ENCODE peak calls at places on chromosomes 11 and 22, in nine cellular contexts. U, E, C, N, O, T, Y, K and W are unnamed samples.

GRCh38 chr22:47564651-47565050 is 802.2 kb downstream of the TBC1D22A start:
- DNase-seq in E (no peak), C (no peak), K (no peak), O (no peak), Y (no peak), T (peak), N (no peak), U (no peak), W (no peak)

GRCh38 chr11:96893988-96894387 is 504.2 kb downstream of the JRKL start:
- DNase-seq in U (no peak), K (no peak), N (no peak), O (no peak), T (no peak), C (no peak), E (no peak), Y (no peak), W (no peak)

GRCh38 chr22:50583294-50583865 is 731 bp upstream of the CHKB start:
- DNase-seq in Y (no peak), O (no peak), N (no peak), U (no peak), T (no peak), C (no peak), E (no peak), K (no peak), W (no peak)

GRCh38 chr11:44754876-44755552 is 28.3 kb downstream of the TSPAN18 start:
- DNase-seq in Y (no peak), T (no peak), E (no peak), C (no peak), N (no peak), U (no peak), O (no peak), K (no peak), W (no peak)

GRCh38 chr11:3170756-3171670 is 5.9 kb upstream of the OSBPL5 start:
- DNase-seq in O (no peak), C (no peak), N (no peak), U (no peak), T (no peak), Y (no peak), K (no peak), E (no peak), W (no peak)

GRCh38 chr22:46027219-46028068 is 50.5 kb upstream of the WNT7B start:
- DNase-seq in C (no peak), T (no peak), O (no peak), N (no peak), K (peak), U (no peak), E (no peak), Y (no peak), W (no peak)

GRCh38 chr22:38125731-38126344 is 15.4 kb upstream of the BAIAP2L2 start:
- DNase-seq in T (no peak), U (no peak), K (no peak), Y (no peak), O (no peak), C (no peak), E (no peak), N (no peak), W (no peak)

GRCh38 chr11:62721994-62722393 is 5.3 kb downstream of the HNRNPUL2 start:
- DNase-seq in N (no peak), E (peak), T (peak), K (peak), O (no peak), Y (no peak), U (no peak), C (no peak), W (no peak)

GRCh38 chr22:25763239-25763777 is 21.3 kb downstream of the MYO18B start:
- DNase-seq in Y (no peak), T (no peak), K (no peak), N (no peak), U (no peak), C (no peak), E (no peak), O (no peak), W (no peak)

GRCh38 chr11:127003260-127003981 is 2.9 kb upstream of the KIRREL3 start:
- DNase-seq in K (no peak), O (no peak), Y (no peak), E (no peak), T (peak), U (peak), C (no peak), N (peak), W (no peak)

GRCh38 chr11:117145393-117145761 is 1.3 kb downstream of the PAFAH1B2 start:
- DNase-seq in C (no peak), E (peak), T (peak), N (peak), K (no peak), O (peak), Y (no peak), U (peak), W (no peak)

GRCh38 chr11:76206327-76207081 is at the start of gene WNT11:
- DNase-seq in T (peak), C (no peak), K (no peak), O (no peak), Y (no peak), U (peak), E (no peak), N (peak), W (peak)

GRCh38 chr11:110376711-110377324 is 52.9 kb upstream of the FDX1 start:
- DNase-seq in T (peak), K (peak), U (peak), E (peak), N (peak), O (peak), C (peak), Y (no peak), W (no peak)

GRCh38 chr11:6928916-6929315 is 2.7 kb downstream of the ZNF215 start:
- DNase-seq in T (no peak), K (no peak), U (no peak), E (no peak), Y (no peak), O (no peak), N (no peak), C (no peak), W (no peak)

GRCh38 chr11:48366365-48366764 is at the start of gene OR4C5:
- DNase-seq in E (no peak), U (no peak), K (no peak), C (no peak), O (no peak), Y (no peak), T (no peak), N (no peak), W (no peak)
- H3K4me3 ChIP-seq in E (no peak), U (no peak), K (no peak), C (no peak), O (no peak), Y (no peak), T (no peak), N (no peak), W (no peak)

GRCh38 chr11:111764621-111765020 is 1.6 kb downstream of the PPP2R1B start:
- DNase-seq in T (peak), U (no peak), O (no peak), C (no peak), N (no peak), K (no peak), E (peak), Y (no peak), W (no peak)
- H3K4me3 ChIP-seq in T (peak), U (peak), O (no peak), C (peak), N (peak), K (peak), E (peak), Y (no peak), W (peak)

GRCh38 chr11:19055905-19056304 is 4.6 kb downstream of the MRGPRX2 start:
- DNase-seq in Y (no peak), C (no peak), O (no peak), N (no peak), U (no peak), T (no peak), E (no peak), K (no peak), W (no peak)
- H3K4me3 ChIP-seq in Y (no peak), C (no peak), O (no peak), N (no peak), U (no peak), T (no peak), E (no peak), K (no peak), W (no peak)

GRCh38 chr11:67437082-67437821 is at the start of gene PTPRCAP:
- DNase-seq in T (no peak), E (no peak), C (no peak), Y (peak), N (no peak), K (no peak), O (peak), U (no peak), W (peak)

GRCh38 chr11:67434395-67434881 is 3.0 kb downstream of the PTPRCAP start:
- DNase-seq in E (no peak), Y (no peak), T (no peak), N (no peak), K (no peak), U (no peak), C (no peak), O (no peak), W (peak)

GRCh38 chr11:67435031-67435726 is 2.3 kb downstream of the PTPRCAP start:
- DNase-seq in U (no peak), Y (no peak), E (no peak), K (no peak), O (no peak), N (no peak), C (no peak), T (no peak), W (no peak)

GRCh38 chr11:67436459-67437081 is 912 bp downstream of the PTPRCAP start:
- DNase-seq in Y (peak), K (no peak), N (no peak), O (peak), C (no peak), T (no peak), E (no peak), U (no peak), W (peak)

DNA sequence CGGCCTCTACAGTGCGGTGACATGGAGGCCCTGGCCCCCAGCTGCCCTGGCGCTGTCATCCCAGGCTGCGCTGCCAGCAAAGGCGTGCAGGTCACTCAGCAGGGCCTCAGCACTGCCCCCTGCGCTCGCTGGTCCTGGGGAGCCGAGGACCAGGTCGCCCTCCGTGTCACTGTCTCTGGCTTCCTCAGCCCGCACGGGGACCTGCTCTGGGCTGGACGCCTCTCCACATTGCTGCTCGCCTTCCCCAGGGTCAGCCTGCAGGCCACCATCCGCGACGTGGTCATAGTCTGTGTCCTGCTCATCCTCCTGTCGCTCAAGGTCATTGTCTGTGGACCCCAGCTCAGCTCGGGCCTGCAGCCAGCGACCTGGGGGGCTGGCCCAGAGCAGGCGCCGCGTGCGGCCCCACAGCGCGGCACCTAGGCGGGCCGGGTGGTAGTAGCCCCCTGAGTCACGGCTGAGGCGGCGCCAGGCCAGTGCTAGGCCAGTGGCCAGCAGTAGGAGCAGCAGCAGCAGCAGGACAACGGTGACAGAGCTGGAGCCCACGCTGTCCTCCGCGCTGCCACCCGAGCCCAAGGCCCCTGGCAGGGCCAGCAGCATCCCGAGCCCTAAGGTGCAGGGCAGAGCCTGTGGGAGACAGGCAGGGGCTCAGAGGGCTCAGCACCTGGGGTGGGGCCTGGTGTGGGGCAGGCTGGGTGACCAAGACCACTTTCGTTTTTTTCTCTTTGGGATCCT is 1.6 kb downstream of the PTPRCAP start:
- DNase-seq in Y (no peak), K (no peak), U (no peak), C (no peak), O (no peak), N (no peak), E (no peak), T (no peak), W (no peak)
- H3K4me3 ChIP-seq in Y (peak), K (no peak), U (no peak), C (no peak), O (peak), N (no peak), E (no peak), T (no peak), W (peak)

GRCh38 chr22:41240377-41241132 is at the start of gene CHADL:
- DNase-seq in O (no peak), K (peak), T (no peak), Y (no peak), N (no peak), U (no peak), C (no peak), E (no peak), W (no peak)

GRCh38 chr22:41239443-41240128 is 1.1 kb downstream of the CHADL start:
- DNase-seq in C (no peak), E (no peak), U (no peak), K (no peak), Y (no peak), N (no peak), T (no peak), O (no peak), W (no peak)

GRCh38 chr22:41238570-41239442 is 1.9 kb downstream of the CHADL start:
- DNase-seq in N (no peak), Y (no peak), C (no peak), O (no peak), K (no peak), U (no peak), E (no peak), T (no peak), W (no peak)

GRCh38 chr22:41237036-41237706 is 3.6 kb downstream of the CHADL start:
- DNase-seq in U (no peak), O (no peak), C (no peak), K (no peak), N (no peak), E (no peak), T (no peak), Y (no peak), W (no peak)

GRCh38 chr22:41237707-41238569 is 2.8 kb downstream of the CHADL start:
- DNase-seq in U (no peak), E (peak), N (no peak), C (peak), T (no peak), O (peak), Y (peak), K (peak), W (peak)
- H3K4me3 ChIP-seq in U (no peak), E (peak), N (no peak), C (peak), T (peak), O (peak), Y (peak), K (peak), W (peak)

GRCh38 chr11:63882555-63883242 is 34.3 kb downstream of the RCOR2 start:
- DNase-seq in U (no peak), T (peak), O (no peak), C (no peak), Y (no peak), E (no peak), K (no peak), N (no peak), W (no peak)
- H3K4me3 ChIP-seq in U (no peak), T (no peak), O (no peak), C (no peak), Y (no peak), E (no peak), K (no peak), N (no peak), W (no peak)